ENCODE peak calls at places on chromosome 18, in nine cellular contexts. P, M, W, D, O, G, K, B and H are unnamed samples.

GRCh38 chr18:59950215-59950944 is 50.6 kb downstream of the PMAIP1 start:
- DNase-seq in P (no peak), M (no peak), W (no peak), D (peak; percentile 62), O (no peak), G (no peak), K (no peak), B (no peak), H (no peak)

GRCh38 chr18:80159713-80160636 is 50.9 kb downstream of the ADNP2 start:
- DNase-seq in P (no peak), M (peak; percentile 19), W (peak; percentile 70), D (no peak), O (no peak), G (peak; percentile 21), K (peak; percentile 87), B (no peak), H (no peak)

GRCh38 chr18:64119916-64120315 is 29.0 kb downstream of the LINC00305 start:
- DNase-seq in P (no peak), M (peak; percentile 25), W (no peak), D (no peak), O (no peak), G (no peak), K (no peak), B (no peak), H (no peak)

GRCh38 chr18:46352520-46353250 is 248.5 kb downstream of the HAUS1 start:
- DNase-seq in P (no peak), M (no peak), W (no peak), D (no peak), O (no peak), G (no peak), K (no peak), B (no peak), H (no peak)

GRCh38 chr18:24987933-24988840 is 363.8 kb downstream of the ZNF521 start:
- DNase-seq in P (no peak), M (no peak), W (no peak), D (no peak), O (no peak), G (no peak), K (no peak), B (no peak), H (no peak)

GRCh38 chr18:62122330-62122729 is 64.5 kb downstream of the PIGN start:
- DNase-seq in P (no peak), M (no peak), W (no peak), D (no peak), O (no peak), G (no peak), K (no peak), B (no peak), H (no peak)

GRCh38 chr18:58302811-58303210 is 258.8 kb downstream of the NEDD4L start:
- DNase-seq in P (no peak), M (no peak), W (no peak), D (no peak), O (no peak), G (no peak), K (no peak), B (no peak), H (no peak)

GRCh38 chr18:42941860-42942259 is 173.6 kb downstream of the RIT2 start:
- DNase-seq in P (no peak), M (no peak), W (no peak), D (no peak), O (no peak), G (no peak), K (no peak), B (no peak), H (no peak)

GRCh38 chr18:9079863-9080528 is 22.5 kb upstream of the NDUFV2 start:
- DNase-seq in P (no peak), M (no peak), W (no peak), D (no peak), O (no peak), G (no peak), K (no peak), B (no peak), H (no peak)

GRCh38 chr18:26741041-26741440 is 124.5 kb downstream of the AQP4 start:
- DNase-seq in P (no peak), M (no peak), W (no peak), D (no peak), O (no peak), G (no peak), K (no peak), B (no peak), H (no peak)

GRCh38 chr18:58691256-58691655 is 20.0 kb downstream of the MALT1 start:
- DNase-seq in P (no peak), M (no peak), W (no peak), D (no peak), O (no peak), G (no peak), K (no peak), B (no peak), H (no peak)

GRCh38 chr18:39660141-39660540 is 2094.5 kb upstream of the CELF4 start:
- DNase-seq in P (no peak), M (no peak), W (no peak), D (no peak), O (no peak), G (no peak), K (no peak), B (no peak), H (no peak)

GRCh38 chr18:43933177-43933576 is 655.9 kb upstream of the SYT4 start:
- DNase-seq in P (no peak), M (no peak), W (no peak), D (no peak), O (no peak), G (no peak), K (no peak), B (no peak), H (no peak)

GRCh38 chr18:41690332-41691110 is 264.5 kb upstream of the PIK3C3 start:
- DNase-seq in P (no peak), M (peak; percentile 72), W (no peak), D (no peak), O (no peak), G (no peak), K (no peak), B (no peak), H (no peak)

GRCh38 chr18:37902344-37902743 is 336.7 kb upstream of the CELF4 start:
- DNase-seq in P (no peak), M (no peak), W (no peak), D (no peak), O (no peak), G (no peak), K (no peak), B (no peak), H (no peak)

GRCh38 chr18:22517356-22517755 is 99.6 kb upstream of the CTAGE1 start:
- DNase-seq in P (no peak), M (no peak), W (no peak), D (no peak), O (no peak), G (no peak), K (no peak), B (no peak), H (no peak)

GRCh38 chr18:24534271-24534670 is 73.8 kb downstream of the HRH4 start:
- DNase-seq in P (no peak), M (no peak), W (no peak), D (no peak), O (no peak), G (no peak), K (no peak), B (no peak), H (no peak)

GRCh38 chr18:75214766-75215515 is 4.3 kb downstream of the TSHZ1 start:
- DNase-seq in P (no peak), M (no peak), W (no peak), D (no peak), O (no peak), G (no peak), K (no peak), B (no peak), H (no peak)

GRCh38 chr18:76620326-76620813 is 125.3 kb upstream of the ZNF516 start:
- DNase-seq in P (peak; percentile 44), M (no peak), W (peak; percentile 86), D (peak; percentile 66), O (no peak), G (peak; percentile 2), K (peak; percentile 77), B (peak; percentile 11), H (no peak)

GRCh38 chr18:76708036-76708726 is 114.2 kb upstream of the ZNF236 start:
- DNase-seq in P (no peak), M (no peak), W (peak; percentile 47), D (no peak), O (no peak), G (no peak), K (no peak), B (no peak), H (no peak)

GRCh38 chr18:57677289-57678211 is 55.9 kb upstream of the NARS1 start:
- DNase-seq in P (no peak), M (no peak), W (no peak), D (no peak), O (no peak), G (no peak), K (no peak), B (no peak), H (no peak)

GRCh38 chr18:2325308-2325849 is 245.9 kb downstream of the METTL4 start:
- DNase-seq in P (no peak), M (no peak), W (no peak), D (no peak), O (no peak), G (no peak), K (no peak), B (no peak), H (no peak)

GRCh38 chr18:56214706-56215105 is 423.7 kb downstream of the TXNL1 start:
- DNase-seq in P (no peak), M (no peak), W (no peak), D (no peak), O (no peak), G (no peak), K (no peak), B (no peak), H (no peak)

GRCh38 chr18:394997-395383 is 105.5 kb downstream of the COLEC12 start:
- DNase-seq in P (peak; percentile 96), M (no peak), W (no peak), D (no peak), O (no peak), G (no peak), K (no peak), B (no peak), H (no peak)

GRCh38 chr18:49858309-49859005 is 45.1 kb upstream of the ACAA2 start:
- DNase-seq in P (peak; percentile 27), M (peak; percentile 53), W (peak; percentile 76), D (peak; percentile 69), O (peak; percentile 6), G (peak; percentile 53), K (peak; percentile 85), B (peak; percentile 28), H (peak; percentile 41)

GRCh38 chr18:23683671-23684070 is 5.6 kb upstream of the LAMA3 start:
- DNase-seq in P (no peak), M (no peak), W (no peak), D (no peak), O (no peak), G (no peak), K (no peak), B (no peak), H (no peak)

GRCh38 chr18:13267517-13267916 is 49.0 kb downstream of the LDLRAD4 start:
- DNase-seq in P (no peak), M (no peak), W (no peak), D (no peak), O (no peak), G (no peak), K (no peak), B (no peak), H (no peak)